ENCODE peak calls at places on chromosomes 2 and 18, in seven cellular contexts. F is NCI-H1092 treated with DMSO at 0.1 percent for 48 hours; L is progenitor cell of endocrine pancreas; V is kidney; Q is effector memory CD4-positive, alpha-beta T cell; O is skeletal muscle cell; G is DMS153. A is an unnamed sample.

GRCh38 chr2:168312036-168312822 is 64.8 kb upstream of the STK39 start:
- DNase-seq in G (no peak), V (no peak), L (no peak), O (no peak), F (peak), Q (no peak), A (no peak)

GRCh38 chr2:27370816-27371620 is 602 bp downstream of the SNX17 start:
- DNase-seq in L (no peak), F (no peak), O (no peak), Q (no peak), G (no peak), V (peak), A (peak)

GRCh38 chr18:74281011-74281638 is 10.6 kb downstream of the CYB5A start:
- DNase-seq in O (no peak), F (peak), L (no peak), G (no peak), Q (no peak), V (no peak), A (no peak)

GRCh38 chr18:9792565-9793226 is 84.6 kb downstream of the RAB31 start:
- DNase-seq in O (no peak), G (no peak), Q (no peak), F (no peak), V (no peak), L (no peak), A (no peak)

GRCh38 chr2:101619191-101619591 is 78.3 kb upstream of the MAP4K4 start:
- DNase-seq in G (no peak), L (no peak), Q (no peak), V (no peak), F (no peak), O (peak), A (no peak)

GRCh38 chr2:218964041-218964771 is 4.7 kb downstream of the CDK5R2 start:
- DNase-seq in V (no peak), Q (no peak), F (peak), L (no peak), O (peak), G (peak), A (peak)

GRCh38 chr2:214946949-214947348 is 137.5 kb upstream of the BARD1 start:
- DNase-seq in O (no peak), G (no peak), V (no peak), L (no peak), Q (no peak), F (no peak), A (no peak)

GRCh38 chr2:156647377-156648010 is 211.3 kb downstream of the GPD2 start:
- DNase-seq in G (no peak), Q (no peak), F (no peak), O (no peak), L (no peak), V (no peak), A (no peak)

GRCh38 chr2:135047295-135047694 is at the start of gene MAP3K19:
- DNase-seq in L (no peak), F (no peak), Q (no peak), G (peak), V (no peak), O (no peak), A (no peak)

GRCh38 chr18:8423051-8423558 is 186.1 kb upstream of the RAB12 start:
- DNase-seq in V (no peak), L (no peak), O (peak), G (no peak), Q (no peak), F (no peak), A (no peak)

GRCh38 chr18:54924948-54925347 is 34.3 kb downstream of the CCDC68 start:
- DNase-seq in F (no peak), V (no peak), Q (no peak), G (no peak), L (no peak), O (no peak), A (no peak)

GRCh38 chr18:56652802-56653201 is 1.6 kb downstream of the WDR7 start:
- DNase-seq in G (no peak), F (no peak), Q (no peak), V (no peak), O (no peak), L (no peak), A (no peak)

GRCh38 chr2:168243061-168243460 is 4.3 kb downstream of the STK39 start:
- DNase-seq in L (no peak), O (no peak), Q (no peak), V (no peak), G (no peak), F (no peak), A (no peak)

GRCh38 chr18:11148655-11149440 is 521 bp downstream of the PIEZO2 start:
- DNase-seq in G (no peak), V (peak), L (no peak), O (no peak), F (no peak), Q (no peak), A (peak)

GRCh38 chr2:75610671-75611070 is 35.9 kb upstream of the MRPL19 start:
- DNase-seq in Q (no peak), O (no peak), G (no peak), V (no peak), F (no peak), L (no peak), A (no peak)

GRCh38 chr2:127525692-127526141 is 572 bp downstream of the IWS1 start:
- DNase-seq in L (no peak), V (no peak), G (no peak), Q (no peak), F (peak), O (no peak), A (peak)

GRCh38 chr2:51903728-51904127 is 871.8 kb upstream of the NRXN1 start:
- DNase-seq in L (no peak), G (no peak), Q (no peak), O (no peak), F (no peak), V (no peak), A (no peak)

GRCh38 chr2:48377646-48378045 is 152.3 kb upstream of the STON1 start:
- DNase-seq in V (no peak), Q (no peak), G (no peak), L (no peak), O (no peak), F (no peak), A (no peak)